ENCODE peak calls at places on chromosomes 6 and 20, in ten cellular contexts. One of them, this sample, is unnamed.
A peak's percentile ranks its signal among the peaks of the same experiment; 100 is the strongest.

GRCh38 chr6:151617539-151617938 is 123.7 kb downstream of the CCDC170 start:
- DNase-seq in neural crest cell: no peak
- DNase-seq in NCI-H510A: no peak
- DNase-seq in sciatic nerve: no peak
- DNase-seq in WTC11: no peak
- DNase-seq in astrocyte of the cerebellum: no peak
- DNase-seq in fibroblast of the aortic adventitia: peak; percentile 4
- DNase-seq in HS-5: no peak
- DNase-seq in activated CD8-positive, alpha-beta memory T cell treated with anti-CD3 and anti-CD28 coated beads for 48 hours: no peak
- DNase-seq in NCI-H748 treated with DMSO at 0.1 percent for 48 hours: no peak
- DNase-seq in this sample: peak; percentile 35

GRCh38 chr6:101393291-101394251 is at the start of gene GRIK2:
- DNase-seq in neural crest cell: peak; percentile 63
- DNase-seq in NCI-H510A: no peak
- DNase-seq in sciatic nerve: peak; percentile 56
- DNase-seq in WTC11: peak; percentile 75
- DNase-seq in astrocyte of the cerebellum: no peak
- DNase-seq in fibroblast of the aortic adventitia: no peak
- DNase-seq in HS-5: peak; percentile 26
- DNase-seq in activated CD8-positive, alpha-beta memory T cell treated with anti-CD3 and anti-CD28 coated beads for 48 hours: no peak
- DNase-seq in NCI-H748 treated with DMSO at 0.1 percent for 48 hours: peak; percentile 69
- DNase-seq in this sample: peak; percentile 5

GRCh38 chr6:129345890-129346289 is 364.1 kb downstream of the ARHGAP18 start:
- DNase-seq in neural crest cell: no peak
- DNase-seq in NCI-H510A: no peak
- DNase-seq in sciatic nerve: no peak
- DNase-seq in WTC11: no peak
- DNase-seq in astrocyte of the cerebellum: no peak
- DNase-seq in fibroblast of the aortic adventitia: peak; percentile 89
- DNase-seq in HS-5: peak; percentile 66
- DNase-seq in activated CD8-positive, alpha-beta memory T cell treated with anti-CD3 and anti-CD28 coated beads for 48 hours: no peak
- DNase-seq in NCI-H748 treated with DMSO at 0.1 percent for 48 hours: no peak
- DNase-seq in this sample: peak; percentile 83

GRCh38 chr6:102742033-102742432 is 1348.5 kb downstream of the GRIK2 start:
- DNase-seq in neural crest cell: no peak
- DNase-seq in NCI-H510A: no peak
- DNase-seq in sciatic nerve: no peak
- DNase-seq in WTC11: no peak
- DNase-seq in astrocyte of the cerebellum: no peak
- DNase-seq in fibroblast of the aortic adventitia: no peak
- DNase-seq in HS-5: no peak
- DNase-seq in activated CD8-positive, alpha-beta memory T cell treated with anti-CD3 and anti-CD28 coated beads for 48 hours: no peak
- DNase-seq in NCI-H748 treated with DMSO at 0.1 percent for 48 hours: no peak
- DNase-seq in this sample: no peak

GRCh38 chr6:106468935-106469334 is 108.4 kb downstream of the CRYBG1 start:
- DNase-seq in neural crest cell: no peak
- DNase-seq in NCI-H510A: no peak
- DNase-seq in sciatic nerve: no peak
- DNase-seq in WTC11: no peak
- DNase-seq in astrocyte of the cerebellum: no peak
- DNase-seq in fibroblast of the aortic adventitia: no peak
- DNase-seq in HS-5: no peak
- DNase-seq in activated CD8-positive, alpha-beta memory T cell treated with anti-CD3 and anti-CD28 coated beads for 48 hours: no peak
- DNase-seq in NCI-H748 treated with DMSO at 0.1 percent for 48 hours: no peak
- DNase-seq in this sample: no peak

GRCh38 chr20:9179193-9179802 is 110.4 kb downstream of the PLCB4 start:
- DNase-seq in neural crest cell: no peak
- DNase-seq in NCI-H510A: no peak
- DNase-seq in sciatic nerve: no peak
- DNase-seq in WTC11: no peak
- DNase-seq in astrocyte of the cerebellum: no peak
- DNase-seq in fibroblast of the aortic adventitia: no peak
- DNase-seq in HS-5: no peak
- DNase-seq in activated CD8-positive, alpha-beta memory T cell treated with anti-CD3 and anti-CD28 coated beads for 48 hours: no peak
- DNase-seq in NCI-H748 treated with DMSO at 0.1 percent for 48 hours: no peak
- DNase-seq in this sample: peak; percentile 23

GRCh38 chr6:150289454-150290071 is 79.2 kb upstream of the IYD start:
- DNase-seq in neural crest cell: no peak
- DNase-seq in NCI-H510A: no peak
- DNase-seq in sciatic nerve: no peak
- DNase-seq in WTC11: no peak
- DNase-seq in astrocyte of the cerebellum: no peak
- DNase-seq in fibroblast of the aortic adventitia: no peak
- DNase-seq in HS-5: no peak
- DNase-seq in activated CD8-positive, alpha-beta memory T cell treated with anti-CD3 and anti-CD28 coated beads for 48 hours: no peak
- DNase-seq in NCI-H748 treated with DMSO at 0.1 percent for 48 hours: no peak
- DNase-seq in this sample: peak; percentile 9

GRCh38 chr6:11043552-11043960 is 549 bp downstream of the ELOVL2 start:
- DNase-seq in neural crest cell: peak; percentile 36
- DNase-seq in NCI-H510A: no peak
- DNase-seq in sciatic nerve: no peak
- DNase-seq in WTC11: peak; percentile 24
- DNase-seq in astrocyte of the cerebellum: no peak
- DNase-seq in fibroblast of the aortic adventitia: no peak
- DNase-seq in HS-5: no peak
- DNase-seq in activated CD8-positive, alpha-beta memory T cell treated with anti-CD3 and anti-CD28 coated beads for 48 hours: no peak
- DNase-seq in NCI-H748 treated with DMSO at 0.1 percent for 48 hours: no peak
- DNase-seq in this sample: no peak

GRCh38 chr20:25643735-25644134 is 19.9 kb upstream of the NANP start:
- DNase-seq in neural crest cell: no peak
- DNase-seq in NCI-H510A: no peak
- DNase-seq in sciatic nerve: no peak
- DNase-seq in WTC11: no peak
- DNase-seq in astrocyte of the cerebellum: no peak
- DNase-seq in fibroblast of the aortic adventitia: no peak
- DNase-seq in HS-5: no peak
- DNase-seq in activated CD8-positive, alpha-beta memory T cell treated with anti-CD3 and anti-CD28 coated beads for 48 hours: no peak
- DNase-seq in NCI-H748 treated with DMSO at 0.1 percent for 48 hours: no peak
- DNase-seq in this sample: no peak

GRCh38 chr20:61524956-61525666 is 273.1 kb downstream of the CDH4 start:
- DNase-seq in neural crest cell: no peak
- DNase-seq in NCI-H510A: no peak
- DNase-seq in sciatic nerve: no peak
- DNase-seq in WTC11: no peak
- DNase-seq in astrocyte of the cerebellum: no peak
- DNase-seq in fibroblast of the aortic adventitia: no peak
- DNase-seq in HS-5: no peak
- DNase-seq in activated CD8-positive, alpha-beta memory T cell treated with anti-CD3 and anti-CD28 coated beads for 48 hours: no peak
- DNase-seq in NCI-H748 treated with DMSO at 0.1 percent for 48 hours: no peak
- DNase-seq in this sample: no peak

GRCh38 chr6:163151212-163151611 is 263.3 kb upstream of the QKI start:
- DNase-seq in neural crest cell: no peak
- DNase-seq in NCI-H510A: no peak
- DNase-seq in sciatic nerve: no peak
- DNase-seq in WTC11: no peak
- DNase-seq in astrocyte of the cerebellum: no peak
- DNase-seq in fibroblast of the aortic adventitia: no peak
- DNase-seq in HS-5: no peak
- DNase-seq in activated CD8-positive, alpha-beta memory T cell treated with anti-CD3 and anti-CD28 coated beads for 48 hours: no peak
- DNase-seq in NCI-H748 treated with DMSO at 0.1 percent for 48 hours: no peak
- DNase-seq in this sample: no peak

GRCh38 chr6:107821591-107821990 is 2.5 kb downstream of the SCML4 start:
- DNase-seq in neural crest cell: no peak
- DNase-seq in NCI-H510A: no peak
- DNase-seq in sciatic nerve: no peak
- DNase-seq in WTC11: no peak
- DNase-seq in astrocyte of the cerebellum: no peak
- DNase-seq in fibroblast of the aortic adventitia: no peak
- DNase-seq in HS-5: no peak
- DNase-seq in activated CD8-positive, alpha-beta memory T cell treated with anti-CD3 and anti-CD28 coated beads for 48 hours: no peak
- DNase-seq in NCI-H748 treated with DMSO at 0.1 percent for 48 hours: no peak
- DNase-seq in this sample: no peak

GRCh38 chr6:169162968-169163903 is 90.4 kb downstream of the THBS2 start:
- DNase-seq in neural crest cell: no peak
- DNase-seq in NCI-H510A: no peak
- DNase-seq in sciatic nerve: no peak
- DNase-seq in WTC11: no peak
- DNase-seq in astrocyte of the cerebellum: no peak
- DNase-seq in fibroblast of the aortic adventitia: peak; percentile 98
- DNase-seq in HS-5: peak; percentile 72
- DNase-seq in activated CD8-positive, alpha-beta memory T cell treated with anti-CD3 and anti-CD28 coated beads for 48 hours: no peak
- DNase-seq in NCI-H748 treated with DMSO at 0.1 percent for 48 hours: no peak
- DNase-seq in this sample: peak; percentile 98

GRCh38 chr6:84052204-84052882 is 18.8 kb downstream of the MRAP2 start:
- DNase-seq in neural crest cell: peak; percentile 27
- DNase-seq in NCI-H510A: peak; percentile 58
- DNase-seq in sciatic nerve: peak; percentile 84
- DNase-seq in WTC11: peak; percentile 47
- DNase-seq in astrocyte of the cerebellum: peak; percentile 27
- DNase-seq in fibroblast of the aortic adventitia: peak; percentile 53
- DNase-seq in HS-5: no peak
- DNase-seq in activated CD8-positive, alpha-beta memory T cell treated with anti-CD3 and anti-CD28 coated beads for 48 hours: no peak
- DNase-seq in NCI-H748 treated with DMSO at 0.1 percent for 48 hours: peak; percentile 88
- DNase-seq in this sample: no peak

GRCh38 chr6:168418631-168419250 is 22.2 kb upstream of the SMOC2 start:
- DNase-seq in neural crest cell: no peak
- DNase-seq in NCI-H510A: no peak
- DNase-seq in sciatic nerve: no peak
- DNase-seq in WTC11: no peak
- DNase-seq in astrocyte of the cerebellum: no peak
- DNase-seq in fibroblast of the aortic adventitia: no peak
- DNase-seq in HS-5: no peak
- DNase-seq in activated CD8-positive, alpha-beta memory T cell treated with anti-CD3 and anti-CD28 coated beads for 48 hours: no peak
- DNase-seq in NCI-H748 treated with DMSO at 0.1 percent for 48 hours: no peak
- DNase-seq in this sample: no peak

GRCh38 chr6:79438015-79438414 is 99.2 kb downstream of the LCA5 start:
- DNase-seq in neural crest cell: no peak
- DNase-seq in NCI-H510A: no peak
- DNase-seq in sciatic nerve: no peak
- DNase-seq in WTC11: no peak
- DNase-seq in astrocyte of the cerebellum: peak; percentile 18
- DNase-seq in fibroblast of the aortic adventitia: peak; percentile 61
- DNase-seq in HS-5: no peak
- DNase-seq in activated CD8-positive, alpha-beta memory T cell treated with anti-CD3 and anti-CD28 coated beads for 48 hours: no peak
- DNase-seq in NCI-H748 treated with DMSO at 0.1 percent for 48 hours: no peak
- DNase-seq in this sample: no peak